ENCODE peak calls at places on chromosomes 6 and 20, in six cellular contexts. J is GM12878, S is A549, G is endothelial cell of umbilical vein, T is K562, L is HepG2. Z is an unnamed sample.

GRCh38 chr6:901696-902455 is 208.9 kb upstream of the EXOC2 start:
- DNase-seq in J (no peak), G (no peak), L (no peak), T (no peak), S (no peak), Z (no peak)

GRCh38 chr6:55003726-55004415 is 157.3 kb downstream of the FAM83B start:
- DNase-seq in L (no peak), S (no peak), J (no peak), G (no peak), T (no peak), Z (no peak)

GRCh38 chr6:127402890-127403617 is 56.1 kb downstream of the KIAA0408 start:
- DNase-seq in J (no peak), S (no peak), G (no peak), T (no peak), L (no peak), Z (no peak)

GRCh38 chr6:82088978-82089855 is 158.3 kb downstream of the IBTK start:
- DNase-seq in J (no peak), L (no peak), S (no peak), G (no peak), T (no peak), Z (no peak)

GRCh38 chr6:145189836-145190235 is 545.5 kb downstream of the EPM2A start:
- DNase-seq in J (no peak), S (no peak), L (no peak), T (no peak), G (no peak), Z (no peak)

GRCh38 chr6:34391023-34391485 is 1.4 kb downstream of the NUDT3 start:
- DNase-seq in T (peak), J (no peak), G (peak), S (peak), L (peak), Z (peak)

GRCh38 chr6:3913077-3913957 is 64.1 kb downstream of the FAM50B start:
- DNase-seq in G (peak), S (peak), L (peak), J (no peak), T (peak), Z (no peak)

GRCh38 chr20:51429696-51430095 is 112.8 kb downstream of the NFATC2 start:
- DNase-seq in J (no peak), G (no peak), S (no peak), T (no peak), L (no peak), Z (no peak)

GRCh38 chr20:50415516-50416268 is 94.5 kb upstream of the PTPN1 start:
- DNase-seq in T (no peak), L (peak), J (no peak), S (peak), G (peak), Z (no peak)

GRCh38 chr20:49562341-49563014 is 5.5 kb downstream of the PTGIS start:
- DNase-seq in G (peak), T (peak), J (no peak), S (peak), L (no peak), Z (no peak)

GRCh38 chr6:170178561-170179477 is 112.1 kb downstream of the DLL1 start:
- DNase-seq in T (no peak), L (no peak), G (peak), S (no peak), J (no peak), Z (no peak)

GRCh38 chr6:106564476-106564875 is 64.8 kb downstream of the RTN4IP1 start:
- DNase-seq in T (no peak), J (no peak), G (no peak), S (no peak), L (no peak), Z (no peak)

GRCh38 chr6:68343901-68344300 is 291.2 kb upstream of the ADGRB3 start:
- DNase-seq in J (no peak), G (no peak), L (peak), S (peak), T (peak), Z (peak)

GRCh38 chr6:111605100-111605748 is 454 bp downstream of the TRAF3IP2 start:
- DNase-seq in J (no peak), G (peak), S (peak), L (no peak), T (peak), Z (peak)

GRCh38 chr20:32348207-32348606 is 9.9 kb upstream of the ASXL1 start:
- DNase-seq in S (no peak), T (no peak), L (no peak), G (no peak), J (no peak), Z (no peak)

GRCh38 chr20:39607124-39607523 is 645.0 kb downstream of the DHX35 start:
- DNase-seq in S (no peak), L (no peak), J (no peak), T (no peak), G (no peak), Z (no peak)

GRCh38 chr6:114142256-114142655 is 171.3 kb upstream of the HDAC2 start:
- DNase-seq in G (no peak), J (no peak), T (no peak), L (no peak), S (no peak), Z (no peak)

GRCh38 chr6:39834866-39835265 is 42.7 kb downstream of the DAAM2 start:
- DNase-seq in G (no peak), L (no peak), S (no peak), J (no peak), T (no peak), Z (no peak)

GRCh38 chr6:2938632-2939083 is 32.7 kb downstream of the SERPINB6 start:
- DNase-seq in G (no peak), J (no peak), L (peak), T (peak), S (peak), Z (no peak)

GRCh38 chr6:111992851-111993250 is 61.1 kb upstream of the CCN6 start:
- DNase-seq in S (no peak), G (peak), J (no peak), L (no peak), T (no peak), Z (peak)

GRCh38 chr20:4962257-4962855 is 39.0 kb downstream of the SLC23A2 start:
- DNase-seq in L (no peak), G (no peak), S (no peak), J (no peak), T (no peak), Z (peak)

GRCh38 chr20:41054463-41055230 is 26.0 kb downstream of the TOP1 start:
- DNase-seq in G (no peak), S (no peak), L (no peak), J (no peak), T (no peak), Z (no peak)

GRCh38 chr6:166561766-166562165 is 24.7 kb downstream of the RAMACL start:
- DNase-seq in G (no peak), T (no peak), J (no peak), S (no peak), L (peak), Z (no peak)

GRCh38 chr20:61806995-61807394 is 258.7 kb downstream of the TAF4 start:
- DNase-seq in L (no peak), S (no peak), J (no peak), T (no peak), G (no peak), Z (no peak)

GRCh38 chr20:7716286-7716972 is 223.8 kb downstream of the HAO1 start:
- DNase-seq in T (no peak), G (no peak), J (no peak), S (no peak), L (no peak), Z (no peak)

DNA sequence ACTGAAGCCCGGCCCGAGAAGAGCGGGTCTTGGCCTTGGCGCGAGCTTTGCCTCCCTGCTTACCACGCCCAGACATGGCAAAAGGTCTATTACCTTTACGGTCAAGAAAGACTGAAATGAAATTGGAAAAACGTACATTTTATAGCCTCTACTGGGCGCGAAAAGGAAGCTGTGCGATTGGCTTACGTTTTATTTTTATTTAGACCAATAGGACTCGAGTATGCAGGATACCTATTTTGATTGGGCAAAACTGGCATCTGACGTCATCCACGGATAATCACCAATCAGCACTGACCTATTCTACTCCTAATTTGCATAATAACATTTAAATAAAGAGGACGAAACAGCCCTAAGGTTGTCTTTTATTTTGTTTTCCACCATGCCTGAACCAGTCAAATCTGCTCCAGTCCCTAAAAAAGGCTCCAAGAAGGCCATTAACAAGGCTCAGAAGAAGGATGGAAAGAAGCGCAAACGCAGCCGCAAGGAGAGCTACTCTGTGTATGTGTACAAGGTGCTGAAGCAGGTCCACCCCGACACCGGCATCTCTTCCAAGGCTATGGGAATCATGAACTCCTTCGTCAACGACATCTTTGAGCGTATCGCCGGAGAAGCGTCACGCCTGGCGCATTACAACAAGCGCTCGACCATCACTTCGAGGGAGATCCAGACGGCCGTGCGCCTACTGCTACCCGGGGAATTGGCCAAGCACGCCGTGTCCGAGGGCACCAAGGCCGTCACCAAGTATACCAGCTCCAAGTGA is 97.4 kb downstream of the OR2B2 start:
- DNase-seq in G (peak), T (no peak), L (peak), S (peak), J (peak), Z (peak)
- TF ChIP-seq POLR2A in G (peak), T (no peak), L (peak), S (peak), J (peak), Z (peak)

DNA sequence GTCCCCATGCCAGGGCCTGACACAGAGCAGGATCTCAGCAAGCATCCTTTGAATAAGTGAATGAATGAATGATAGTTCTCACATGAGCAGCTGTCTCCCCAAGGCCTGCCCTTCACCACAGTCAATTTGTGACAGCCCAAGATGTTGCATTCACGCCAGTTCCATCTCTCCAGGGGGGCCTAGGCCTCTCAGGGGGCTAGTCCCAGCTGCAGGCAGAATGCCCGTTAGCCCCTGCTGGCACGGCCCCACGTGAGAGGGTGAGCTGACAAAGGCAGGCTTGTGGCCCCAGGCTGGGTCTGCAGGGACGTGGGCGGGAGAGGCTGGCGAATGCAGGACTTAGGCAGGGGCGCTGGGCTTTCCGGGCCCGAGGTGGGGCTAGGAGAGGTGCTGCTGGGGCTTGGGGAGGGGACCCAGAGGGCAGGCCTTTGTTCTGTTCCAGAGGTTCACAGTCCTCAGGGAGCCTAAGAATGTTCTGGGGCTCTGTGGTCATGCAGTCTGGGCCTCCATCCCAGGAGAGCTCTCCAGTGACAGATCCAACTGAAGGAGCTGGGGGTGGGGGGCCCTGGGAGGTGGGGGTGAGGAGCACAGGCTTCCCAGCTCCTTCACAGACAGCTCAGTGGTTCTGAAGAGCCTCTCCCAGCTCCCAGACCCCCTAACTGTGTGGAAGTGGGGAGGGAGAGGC is 30.5 kb upstream of the TLDC2 start:
- DNase-seq in G (no peak), L (no peak), S (no peak), T (no peak), J (no peak), Z (no peak)
- TF ChIP-seq MYC in G (no peak), L (no peak), S (no peak), T (no peak), J (no peak), Z (no peak)

DNA sequence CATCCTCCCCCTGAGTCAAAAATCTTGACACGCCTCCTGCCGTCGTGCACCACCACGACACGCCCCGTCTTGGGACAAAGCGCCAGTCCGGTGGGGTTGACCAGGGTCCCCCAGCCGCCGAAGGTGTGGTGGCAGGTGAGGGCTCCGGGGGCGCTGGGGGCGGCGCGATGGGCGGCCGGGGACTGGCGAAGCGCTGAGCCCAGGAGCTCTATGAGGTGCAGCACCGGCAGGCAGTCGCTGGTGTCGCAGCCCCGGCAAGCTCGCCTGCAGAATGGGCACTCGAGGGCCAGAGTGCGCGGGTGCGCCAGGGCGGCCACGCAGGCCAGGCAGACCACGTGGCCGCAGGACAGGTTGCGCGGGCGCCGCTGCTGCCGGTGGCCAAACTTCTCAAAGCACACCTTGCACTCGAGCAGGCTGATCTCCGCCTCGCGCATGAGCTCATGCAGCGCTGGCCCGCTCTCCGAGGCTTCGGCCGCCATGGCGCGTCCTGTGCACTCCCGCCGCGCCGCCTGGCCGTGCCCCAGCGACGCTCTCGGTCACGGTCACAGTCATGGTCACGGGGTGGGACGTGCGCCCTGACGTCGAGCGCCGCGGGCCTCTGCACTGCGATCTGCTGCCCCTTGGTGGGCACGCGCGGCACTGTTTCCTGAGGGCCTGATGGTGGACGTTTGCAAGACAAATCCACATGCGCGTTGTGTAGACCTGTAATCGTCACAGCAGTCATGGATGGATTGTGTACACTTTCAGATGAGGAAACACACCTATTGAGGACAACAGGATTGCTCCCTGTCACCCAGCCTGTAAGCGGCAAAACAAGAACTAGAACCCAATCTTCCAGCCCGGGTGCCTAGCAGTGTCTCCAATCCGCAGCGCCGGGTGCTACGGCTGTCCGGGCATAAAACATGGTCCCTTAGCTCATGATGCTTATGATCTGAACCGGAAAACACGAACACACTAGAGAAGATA is at the start of gene NHLRC1:
- DNase-seq in G (peak), S (peak), T (no peak), L (peak), J (peak), Z (peak)
- TF ChIP-seq POLR2A in G (peak), S (peak), T (no peak), L (no peak), J (peak), Z (no peak)

DNA sequence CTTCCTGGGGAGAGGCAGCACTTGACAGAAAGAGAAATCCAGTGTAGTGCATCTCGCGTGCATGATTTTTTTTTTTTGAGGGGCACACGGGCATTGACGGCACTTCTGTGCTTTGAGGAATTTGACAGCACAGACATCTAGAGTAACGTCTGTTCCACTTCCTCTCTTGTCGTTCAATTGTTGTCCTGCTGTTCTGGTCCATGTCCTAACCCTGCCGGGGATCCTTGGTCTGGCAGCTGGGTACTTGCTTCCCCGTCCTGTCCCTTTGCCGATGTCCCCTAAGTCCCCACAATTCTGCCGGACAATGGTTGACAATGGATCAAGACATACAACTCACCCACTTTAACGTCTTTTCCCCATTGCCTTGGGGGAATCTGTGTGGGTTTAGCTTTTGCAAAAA is 46.0 kb upstream of the NAA20 start:
- DNase-seq in L (no peak), J (no peak), S (no peak), G (no peak), T (no peak), Z (peak)
- TF ChIP-seq MYC in L (no peak), J (no peak), S (no peak), G (no peak), T (no peak), Z (no peak)

Z was measured in NB4.